ENCODE peak calls at places on chromosomes 2 and 18, in four cellular contexts. G, R, L and A are unnamed samples.
A peak's percentile ranks its signal among the peaks of the same experiment; 100 is the strongest.

GRCh38 chr2:102514061-102514785 is 41.2 kb downstream of the SLC9A4 start:
- DNase-seq in G (no peak), R (no peak), L (no peak), A (peak; percentile 92)

GRCh38 chr18:58829263-58829662 is 35.4 kb upstream of the ZNF532 start:
- DNase-seq in G (no peak), R (no peak), L (no peak), A (no peak)

GRCh38 chr2:227780981-227781630 is 32.5 kb upstream of the CCL20 start:
- DNase-seq in G (no peak), R (no peak), L (no peak), A (no peak)

GRCh38 chr2:101946372-101946771 is 45.4 kb upstream of the IL1R2 start:
- DNase-seq in G (no peak), R (no peak), L (no peak), A (no peak)

GRCh38 chr2:39516347-39517101 is 79.4 kb upstream of the MAP4K3 start:
- DNase-seq in G (no peak), R (no peak), L (no peak), A (no peak)

GRCh38 chr18:42730272-42730671 is 385.2 kb downstream of the RIT2 start:
- DNase-seq in G (no peak), R (no peak), L (no peak), A (no peak)

GRCh38 chr2:203579131-203579643 is 44.1 kb upstream of the RAPH1 start:
- DNase-seq in G (no peak), R (no peak), L (no peak), A (peak; percentile 99)

GRCh38 chr2:20509766-20510490 is 63.1 kb downstream of the RHOB start:
- DNase-seq in G (no peak), R (peak; percentile 89), L (no peak), A (peak; percentile 93)

GRCh38 chr2:169050476-169051240 is 18.7 kb upstream of the DHRS9 start:
- DNase-seq in G (no peak), R (no peak), L (no peak), A (peak; percentile 77)

GRCh38 chr2:29747786-29748470 is 173.5 kb downstream of the ALK start:
- DNase-seq in G (no peak), R (no peak), L (no peak), A (peak; percentile 100)

GRCh38 chr2:72166281-72166680 is 18.6 kb upstream of the CYP26B1 start:
- DNase-seq in G (no peak), R (no peak), L (no peak), A (no peak)

GRCh38 chr2:235926229-235926628 is 242.0 kb downstream of the GBX2 start:
- DNase-seq in G (no peak), R (no peak), L (no peak), A (no peak)

GRCh38 chr2:127044165-127044718 is 62.7 kb downstream of the BIN1 start:
- DNase-seq in G (no peak), R (no peak), L (no peak), A (no peak)

GRCh38 chr18:3525870-3526420 is 76.0 kb downstream of the TGIF1 start:
- DNase-seq in G (no peak), R (no peak), L (no peak), A (no peak)

GRCh38 chr2:45993476-45993991 is 303.7 kb upstream of the EPAS1 start:
- DNase-seq in G (no peak), R (peak; percentile 64), L (peak; percentile 22), A (peak; percentile 85)

GRCh38 chr2:214801768-214802397 is 7.6 kb downstream of the BARD1 start:
- DNase-seq in G (no peak), R (no peak), L (no peak), A (no peak)

GRCh38 chr2:212956665-212957064 is 194.7 kb downstream of the IKZF2 start:
- DNase-seq in G (no peak), R (no peak), L (no peak), A (peak; percentile 52)

GRCh38 chr2:222399038-222399783 is 25.1 kb upstream of the SGPP2 start:
- DNase-seq in G (no peak), R (no peak), L (no peak), A (no peak)

GRCh38 chr2:46735108-46735691 is 180.4 kb downstream of the MCFD2 start:
- DNase-seq in G (no peak), R (no peak), L (no peak), A (no peak)

GRCh38 chr2:241272298-241272721 is 43.2 kb downstream of the HDLBP start:
- DNase-seq in G (no peak), R (peak; percentile 88), L (no peak), A (no peak)

GRCh38 chr2:6523476-6523875 is 342.2 kb downstream of the CMPK2 start:
- DNase-seq in G (no peak), R (no peak), L (no peak), A (no peak)

GRCh38 chr2:144642106-144642505 is 122.2 kb upstream of the ZEB2 start:
- DNase-seq in G (no peak), R (no peak), L (no peak), A (no peak)

GRCh38 chr2:94986392-94986963 is 39.0 kb upstream of the MAL start:
- DNase-seq in G (no peak), R (no peak), L (no peak), A (peak; percentile 61)

GRCh38 chr2:61670591-61671503 is 132.7 kb upstream of the XPO1 start:
- DNase-seq in G (no peak), R (no peak), L (no peak), A (peak; percentile 81)

GRCh38 chr2:16392647-16393482 is 272.8 kb downstream of the CYRIA start:
- DNase-seq in G (no peak), R (no peak), L (no peak), A (no peak)

GRCh38 chr2:226885769-226886435 is 50.0 kb downstream of the RHBDD1 start:
- DNase-seq in G (no peak), R (no peak), L (no peak), A (no peak)

GRCh38 chr18:79400591-79401381 is 5.1 kb downstream of the NFATC1 start:
- DNase-seq in G (no peak), R (peak; percentile 80), L (peak; percentile 54), A (no peak)

GRCh38 chr2:52976132-52976949 is 791.3 kb upstream of the CHAC2 start:
- DNase-seq in G (no peak), R (no peak), L (no peak), A (peak; percentile 45)

GRCh38 chr2:112679484-112679883 is 33.7 kb downstream of the SLC20A1 start:
- DNase-seq in G (no peak), R (no peak), L (no peak), A (peak; percentile 84)

GRCh38 chr2:152407204-152407721 is 72.3 kb downstream of the FMNL2 start:
- DNase-seq in G (no peak), R (peak; percentile 77), L (no peak), A (peak; percentile 67)

GRCh38 chr2:133266926-133267590 is 301.2 kb downstream of the NCKAP5 start:
- DNase-seq in G (no peak), R (no peak), L (no peak), A (no peak)

GRCh38 chr2:207914716-207915115 is 110.6 kb downstream of the PLEKHM3 start:
- DNase-seq in G (no peak), R (no peak), L (no peak), A (peak; percentile 41)

GRCh38 chr2:165901595-165901994 is 52.0 kb downstream of the TTC21B start:
- DNase-seq in G (no peak), R (no peak), L (no peak), A (no peak)